ENCODE peak calls at places on chromosomes 5 and 9, in five cellular contexts. One of them, this sample, is unnamed.

GRCh38 chr5:17154211-17154996 is 63.0 kb upstream of the BASP1 start:
- DNase-seq in mesendoderm: peak; percentile 94
- DNase-seq in adrenal gland: no peak
- DNase-seq in lung: no peak
- DNase-seq in aorta: no peak
- DNase-seq in this sample: no peak

GRCh38 chr9:124788542-124789217 is 11.7 kb downstream of the OLFML2A start:
- DNase-seq in adrenal gland: peak; percentile 6
- DNase-seq in aorta: peak; percentile 26
- DNase-seq in lung: no peak
- DNase-seq in mesendoderm: no peak
- DNase-seq in this sample: no peak

GRCh38 chr9:11742471-11742870 is 950.7 kb upstream of the TYRP1 start:
- DNase-seq in aorta: no peak
- DNase-seq in lung: no peak
- DNase-seq in mesendoderm: no peak
- DNase-seq in adrenal gland: no peak
- DNase-seq in this sample: no peak

GRCh38 chr5:95835682-95836405 is 13.3 kb upstream of the GLRX start:
- DNase-seq in mesendoderm: no peak
- DNase-seq in lung: no peak
- DNase-seq in adrenal gland: peak; percentile 53
- DNase-seq in aorta: no peak
- DNase-seq in this sample: no peak

GRCh38 chr9:120757268-120757900 is 35.8 kb downstream of the FBXW2 start:
- DNase-seq in adrenal gland: no peak
- DNase-seq in lung: no peak
- DNase-seq in aorta: no peak
- DNase-seq in mesendoderm: no peak
- DNase-seq in this sample: no peak

GRCh38 chr9:131397100-131397790 is 3.4 kb downstream of the PRRC2B start:
- DNase-seq in lung: no peak
- DNase-seq in mesendoderm: peak; percentile 96
- DNase-seq in aorta: no peak
- DNase-seq in adrenal gland: no peak
- DNase-seq in this sample: no peak

GRCh38 chr5:80308526-80308925 is 11.3 kb upstream of the SPZ1 start:
- DNase-seq in aorta: peak; percentile 61
- DNase-seq in adrenal gland: no peak
- DNase-seq in mesendoderm: peak; percentile 6
- DNase-seq in lung: no peak
- DNase-seq in this sample: no peak

GRCh38 chr9:9100070-9100469 is 1300.5 kb upstream of the DMAC1 start:
- DNase-seq in lung: no peak
- DNase-seq in adrenal gland: no peak
- DNase-seq in mesendoderm: no peak
- DNase-seq in aorta: no peak
- DNase-seq in this sample: no peak

GRCh38 chr5:79853676-79854418 is 137.2 kb downstream of the MTX3 start:
- DNase-seq in aorta: no peak
- DNase-seq in mesendoderm: peak; percentile 47
- DNase-seq in adrenal gland: no peak
- DNase-seq in lung: no peak
- DNase-seq in this sample: no peak

GRCh38 chr5:154850255-154851062 is at the start of gene FAXDC2:
- DNase-seq in mesendoderm: peak; percentile 85
- DNase-seq in lung: peak; percentile 70
- DNase-seq in aorta: peak; percentile 87
- DNase-seq in adrenal gland: peak; percentile 90
- DNase-seq in this sample: peak; percentile 87

GRCh38 chr5:143629871-143630658 is 181.9 kb upstream of the HMHB1 start:
- DNase-seq in lung: no peak
- DNase-seq in aorta: no peak
- DNase-seq in mesendoderm: peak; percentile 84
- DNase-seq in adrenal gland: no peak
- DNase-seq in this sample: no peak

GRCh38 chr5:79459626-79460025 is 54.3 kb downstream of the HOMER1 start:
- DNase-seq in aorta: no peak
- DNase-seq in mesendoderm: no peak
- DNase-seq in adrenal gland: no peak
- DNase-seq in lung: no peak
- DNase-seq in this sample: no peak

GRCh38 chr9:16325966-16326365 is 544.5 kb downstream of the BNC2 start:
- DNase-seq in lung: no peak
- DNase-seq in mesendoderm: no peak
- DNase-seq in aorta: no peak
- DNase-seq in adrenal gland: no peak
- DNase-seq in this sample: no peak

GRCh38 chr9:76230961-76231360 is 163.3 kb downstream of the RFK start:
- DNase-seq in adrenal gland: no peak
- DNase-seq in aorta: no peak
- DNase-seq in mesendoderm: no peak
- DNase-seq in lung: no peak
- DNase-seq in this sample: no peak

GRCh38 chr5:142884029-142884428 is 113.9 kb downstream of the ARHGAP26 start:
- DNase-seq in aorta: no peak
- DNase-seq in lung: no peak
- DNase-seq in mesendoderm: peak; percentile 42
- DNase-seq in adrenal gland: no peak
- DNase-seq in this sample: no peak

GRCh38 chr9:22169243-22169642 is 160.1 kb upstream of the CDKN2B start:
- DNase-seq in mesendoderm: no peak
- DNase-seq in lung: no peak
- DNase-seq in aorta: no peak
- DNase-seq in adrenal gland: no peak
- DNase-seq in this sample: peak; percentile 48

GRCh38 chr5:22560115-22560514 is 293.0 kb downstream of the CDH12 start:
- DNase-seq in lung: no peak
- DNase-seq in mesendoderm: no peak
- DNase-seq in adrenal gland: no peak
- DNase-seq in aorta: no peak
- DNase-seq in this sample: no peak

GRCh38 chr5:14723648-14724231 is 59.2 kb downstream of the OTULIN start:
- DNase-seq in aorta: no peak
- DNase-seq in adrenal gland: no peak
- DNase-seq in lung: no peak
- DNase-seq in mesendoderm: no peak
- DNase-seq in this sample: no peak

GRCh38 chr9:129145841-129146292 is 32.2 kb downstream of the IER5L start:
- DNase-seq in aorta: peak; percentile 90
- DNase-seq in adrenal gland: no peak
- DNase-seq in mesendoderm: peak; percentile 98
- DNase-seq in lung: no peak
- DNase-seq in this sample: peak; percentile 88

GRCh38 chr9:129143461-129143927 is 32.3 kb downstream of the PTPA start:
- DNase-seq in lung: peak; percentile 57
- DNase-seq in aorta: peak; percentile 83
- DNase-seq in mesendoderm: peak; percentile 98
- DNase-seq in adrenal gland: peak; percentile 80
- DNase-seq in this sample: peak; percentile 52

GRCh38 chr9:129143031-129143441 is 31.8 kb downstream of the PTPA start:
- DNase-seq in lung: peak; percentile 88
- DNase-seq in aorta: peak; percentile 96
- DNase-seq in mesendoderm: peak; percentile 94
- DNase-seq in adrenal gland: peak; percentile 91
- DNase-seq in this sample: peak; percentile 86

GRCh38 chr9:129146441-129146933 is 31.6 kb downstream of the IER5L start:
- DNase-seq in lung: no peak
- DNase-seq in adrenal gland: no peak
- DNase-seq in mesendoderm: peak; percentile 44
- DNase-seq in aorta: no peak
- DNase-seq in this sample: no peak

DNA sequence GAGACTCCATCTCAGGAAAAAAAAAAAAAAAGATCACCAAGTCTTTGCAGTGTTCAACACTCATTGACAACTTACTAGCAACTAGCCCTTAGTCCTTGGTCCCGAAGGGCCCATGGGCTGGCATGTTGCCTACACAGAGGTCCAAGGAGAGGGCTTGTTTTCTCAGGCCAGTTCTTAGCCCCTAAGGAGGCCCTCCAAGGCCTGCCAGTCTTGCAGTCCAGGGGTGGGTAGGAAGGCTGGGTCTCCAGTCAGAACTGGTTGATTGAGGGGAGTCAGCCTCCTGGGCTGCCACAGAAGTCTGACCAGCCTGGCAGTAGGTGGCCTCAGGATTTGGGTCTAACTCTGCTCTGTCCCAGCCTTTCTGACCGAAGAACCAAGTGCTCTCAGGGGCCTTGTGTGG is 32.7 kb downstream of the IER5L start:
- DNase-seq in lung: no peak
- DNase-seq in mesendoderm: no peak
- DNase-seq in adrenal gland: no peak
- DNase-seq in aorta: no peak
- DNase-seq in this sample: no peak
- H3K4me1 ChIP-seq in lung: peaks cover 16% of the 10 kb centered on the region
- H3K4me1 ChIP-seq in mesendoderm: peaks cover 12% of the 10 kb centered on the region
- H3K4me1 ChIP-seq in adrenal gland: peaks cover 70% of the 10 kb centered on the region
- H3K4me1 ChIP-seq in aorta: no peaks in the 10 kb centered on the region
- H3K4me1 ChIP-seq in this sample: peaks cover 65% of the 10 kb centered on the region

GRCh38 chr9:133942206-133942975 is 49.7 kb downstream of the VAV2 start:
- DNase-seq in adrenal gland: no peak
- DNase-seq in lung: no peak
- DNase-seq in aorta: peak; percentile 62
- DNase-seq in mesendoderm: no peak
- DNase-seq in this sample: no peak

GRCh38 chr9:133944746-133945135 is 47.4 kb downstream of the VAV2 start:
- DNase-seq in lung: no peak
- DNase-seq in mesendoderm: no peak
- DNase-seq in adrenal gland: peak; percentile 93
- DNase-seq in aorta: peak; percentile 81
- DNase-seq in this sample: no peak

GRCh38 chr9:133943781-133944745 is 48.1 kb downstream of the VAV2 start:
- DNase-seq in aorta: peak; percentile 72
- DNase-seq in lung: no peak
- DNase-seq in adrenal gland: peak; percentile 19
- DNase-seq in mesendoderm: no peak
- DNase-seq in this sample: no peak

GRCh38 chr9:133945314-133945975 is 46.7 kb downstream of the VAV2 start:
- DNase-seq in mesendoderm: no peak
- DNase-seq in aorta: peak; percentile 67
- DNase-seq in adrenal gland: peak; percentile 13
- DNase-seq in lung: no peak
- DNase-seq in this sample: no peak

GRCh38 chr9:133943036-133943780 is 48.9 kb downstream of the VAV2 start:
- DNase-seq in lung: no peak
- DNase-seq in mesendoderm: no peak
- DNase-seq in adrenal gland: no peak
- DNase-seq in aorta: peak; percentile 57
- DNase-seq in this sample: no peak
- H3K4me1 ChIP-seq in lung: no peaks in the 10 kb centered on the region
- H3K4me1 ChIP-seq in mesendoderm: no peaks in the 10 kb centered on the region
- H3K4me1 ChIP-seq in adrenal gland: peaks cover 22% of the 10 kb centered on the region
- H3K4me1 ChIP-seq in aorta: no peaks in the 10 kb centered on the region
- H3K4me1 ChIP-seq in this sample: peaks cover 7% of the 10 kb centered on the region

DNA sequence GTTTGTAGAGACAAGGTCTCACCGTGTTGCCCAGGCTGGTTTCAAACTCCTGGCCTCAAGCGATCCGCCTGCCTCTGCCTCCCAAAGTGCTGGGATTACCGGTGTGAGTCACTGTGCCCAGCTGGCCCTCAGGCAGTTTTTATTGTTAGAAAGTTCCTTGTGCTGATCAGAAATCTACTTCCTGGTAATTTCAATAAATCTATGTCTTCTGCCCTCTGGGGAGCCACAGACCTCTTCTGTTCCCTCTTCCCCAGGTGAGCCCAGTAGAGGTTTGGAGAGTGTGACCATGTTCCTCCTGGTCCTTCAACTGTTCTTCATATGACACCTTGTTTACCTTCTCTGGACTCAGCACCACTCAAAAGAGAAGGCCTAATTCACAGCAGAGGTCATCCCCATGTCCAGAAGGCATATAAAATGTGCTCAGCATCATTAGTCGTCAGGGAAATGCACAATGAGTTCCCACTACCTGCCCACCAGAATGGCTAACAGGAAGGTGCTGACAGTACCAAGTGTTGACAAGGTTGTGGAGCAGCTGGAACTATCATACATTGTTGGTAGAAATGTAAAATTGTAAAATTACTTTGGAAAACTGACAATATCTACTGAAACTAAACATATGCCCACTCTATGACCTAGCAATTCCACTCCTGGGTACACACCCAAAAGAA is 10.4 kb downstream of the TMOD1 start:
- DNase-seq in lung: no peak
- DNase-seq in mesendoderm: no peak
- DNase-seq in aorta: no peak
- DNase-seq in adrenal gland: no peak
- DNase-seq in this sample: no peak
- H3K4me1 ChIP-seq in lung: peaks cover 10% of the 10 kb centered on the region
- H3K4me1 ChIP-seq in mesendoderm: no peaks in the 10 kb centered on the region
- H3K4me1 ChIP-seq in aorta: peaks cover 5% of the 10 kb centered on the region
- H3K4me1 ChIP-seq in adrenal gland: peaks cover 16% of the 10 kb centered on the region
- H3K4me1 ChIP-seq in this sample: no peaks in the 10 kb centered on the region

GRCh38 chr5:172692451-172692850 is 51.4 kb downstream of the NEURL1B start:
- DNase-seq in lung: no peak
- DNase-seq in mesendoderm: no peak
- DNase-seq in adrenal gland: no peak
- DNase-seq in aorta: no peak
- DNase-seq in this sample: no peak

GRCh38 chr5:172691886-172692285 is 50.8 kb downstream of the NEURL1B start:
- DNase-seq in adrenal gland: no peak
- DNase-seq in lung: no peak
- DNase-seq in mesendoderm: peak; percentile 68
- DNase-seq in aorta: peak; percentile 37
- DNase-seq in this sample: no peak

GRCh38 chr5:172689801-172690200 is 48.7 kb downstream of the NEURL1B start:
- DNase-seq in mesendoderm: no peak
- DNase-seq in aorta: peak; percentile 69
- DNase-seq in lung: no peak
- DNase-seq in adrenal gland: no peak
- DNase-seq in this sample: no peak

GRCh38 chr5:172688735-172689572 is 47.9 kb downstream of the NEURL1B start:
- DNase-seq in lung: no peak
- DNase-seq in mesendoderm: no peak
- DNase-seq in adrenal gland: no peak
- DNase-seq in aorta: peak; percentile 83
- DNase-seq in this sample: no peak

DNA sequence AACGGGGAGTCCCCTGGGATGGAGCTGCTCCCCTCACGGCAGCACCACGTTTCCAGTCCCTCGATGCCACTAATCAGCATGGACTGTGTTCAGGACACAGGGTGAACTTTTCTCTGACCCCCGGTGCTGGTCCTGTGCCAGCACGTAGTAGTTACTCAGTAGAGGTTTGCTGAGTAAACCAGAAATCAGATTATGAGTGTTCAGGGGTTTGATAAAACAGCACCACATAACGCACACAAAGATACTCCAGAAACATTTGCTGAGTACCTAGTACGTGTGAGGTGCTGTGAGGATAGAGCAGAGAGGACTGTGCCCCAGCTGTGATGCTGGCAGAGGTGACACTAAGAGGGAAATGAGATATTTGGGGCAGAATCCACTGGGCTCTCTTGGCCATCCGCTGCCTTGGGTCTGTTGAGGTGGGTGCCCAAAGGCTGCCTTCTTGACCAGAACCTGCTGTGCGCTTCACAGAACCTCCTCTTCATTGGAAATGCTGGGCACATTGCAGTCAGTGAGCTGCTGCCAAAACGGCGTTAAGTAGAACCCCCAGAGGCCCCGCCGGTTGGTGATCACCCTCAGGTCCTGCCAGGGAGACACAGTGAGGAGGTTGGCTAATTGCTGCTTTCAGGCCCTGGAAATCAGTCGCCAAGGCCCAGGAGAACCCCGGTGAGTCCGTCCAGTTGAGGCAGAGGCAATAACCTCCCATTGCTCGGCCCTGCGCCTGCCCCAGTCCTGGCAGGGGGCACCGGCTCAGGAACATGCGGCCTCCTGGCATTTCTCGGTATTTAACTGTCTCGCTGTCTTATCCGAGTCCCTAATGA is 49.4 kb downstream of the NEURL1B start:
- DNase-seq in adrenal gland: no peak
- DNase-seq in mesendoderm: no peak
- DNase-seq in lung: no peak
- DNase-seq in aorta: peak; percentile 76
- DNase-seq in this sample: no peak
- H3K4me1 ChIP-seq in adrenal gland: peaks cover 40% of the 10 kb centered on the region
- H3K4me1 ChIP-seq in mesendoderm: no peaks in the 10 kb centered on the region
- H3K4me1 ChIP-seq in lung: peaks cover 12% of the 10 kb centered on the region
- H3K4me1 ChIP-seq in aorta: peaks cover 2% of the 10 kb centered on the region
- H3K4me1 ChIP-seq in this sample: peaks cover 10% of the 10 kb centered on the region